ENCODE peak calls at places on chromosome 4, in five cellular contexts. One of them, this sample, is unnamed.

GRCh38 chr4:1246901-1247810 is 1.8 kb downstream of the CTBP1 start:
- DNase-seq in ovary: peak; percentile 47
- DNase-seq in sigmoid colon: peak; percentile 66
- DNase-seq in tibial nerve: no peak
- DNase-seq in foreskin fibroblast: peak; percentile 48
- DNase-seq in this sample: peak; percentile 70

GRCh38 chr4:71231073-71231752 is 107.6 kb upstream of the SLC4A4 start:
- DNase-seq in tibial nerve: peak; percentile 52
- DNase-seq in ovary: peak; percentile 20
- DNase-seq in sigmoid colon: peak; percentile 75
- DNase-seq in foreskin fibroblast: peak; percentile 59
- DNase-seq in this sample: peak; percentile 93

GRCh38 chr4:118756429-118756828 is 71.2 kb downstream of the METTL14 start:
- DNase-seq in ovary: no peak
- DNase-seq in foreskin fibroblast: no peak
- DNase-seq in sigmoid colon: no peak
- DNase-seq in tibial nerve: no peak
- DNase-seq in this sample: no peak

GRCh38 chr4:107734120-107734519 is 14.1 kb upstream of the PAPSS1 start:
- DNase-seq in foreskin fibroblast: no peak
- DNase-seq in ovary: no peak
- DNase-seq in sigmoid colon: no peak
- DNase-seq in tibial nerve: no peak
- DNase-seq in this sample: no peak

GRCh38 chr4:46329118-46329976 is 60.6 kb downstream of the GABRA2 start:
- DNase-seq in sigmoid colon: no peak
- DNase-seq in tibial nerve: peak; percentile 12
- DNase-seq in ovary: no peak
- DNase-seq in foreskin fibroblast: no peak
- DNase-seq in this sample: no peak

GRCh38 chr4:141011799-141012377 is 121.4 kb downstream of the RNF150 start:
- DNase-seq in foreskin fibroblast: no peak
- DNase-seq in tibial nerve: no peak
- DNase-seq in sigmoid colon: peak; percentile 78
- DNase-seq in ovary: no peak
- DNase-seq in this sample: no peak

GRCh38 chr4:102285831-102286230 is 59.5 kb downstream of the SLC39A8 start:
- DNase-seq in foreskin fibroblast: peak; percentile 66
- DNase-seq in sigmoid colon: no peak
- DNase-seq in ovary: no peak
- DNase-seq in tibial nerve: no peak
- DNase-seq in this sample: no peak

GRCh38 chr4:104989363-104989762 is 157.3 kb upstream of the TET2 start:
- DNase-seq in foreskin fibroblast: no peak
- DNase-seq in tibial nerve: no peak
- DNase-seq in sigmoid colon: no peak
- DNase-seq in ovary: no peak
- DNase-seq in this sample: no peak

GRCh38 chr4:140579278-140579677 is 10.5 kb upstream of the UCP1 start:
- DNase-seq in sigmoid colon: no peak
- DNase-seq in tibial nerve: no peak
- DNase-seq in foreskin fibroblast: peak; percentile 8
- DNase-seq in ovary: no peak
- DNase-seq in this sample: no peak

GRCh38 chr4:16227462-16227868 is 1.2 kb upstream of the TAPT1 start:
- DNase-seq in ovary: peak; percentile 66
- DNase-seq in foreskin fibroblast: peak; percentile 45
- DNase-seq in sigmoid colon: peak; percentile 78
- DNase-seq in tibial nerve: peak; percentile 26
- DNase-seq in this sample: peak; percentile 65

GRCh38 chr4:7806080-7806630 is 133.5 kb downstream of the AFAP1 start:
- DNase-seq in ovary: peak; percentile 88
- DNase-seq in tibial nerve: no peak
- DNase-seq in foreskin fibroblast: peak; percentile 51
- DNase-seq in sigmoid colon: peak; percentile 95
- DNase-seq in this sample: peak; percentile 80

GRCh38 chr4:87042986-87043820 is 108.4 kb downstream of the AFF1 start:
- DNase-seq in foreskin fibroblast: no peak
- DNase-seq in sigmoid colon: no peak
- DNase-seq in tibial nerve: no peak
- DNase-seq in ovary: no peak
- DNase-seq in this sample: no peak

GRCh38 chr4:55931833-55932232 is 16.9 kb upstream of the CEP135 start:
- DNase-seq in foreskin fibroblast: peak; percentile 64
- DNase-seq in sigmoid colon: no peak
- DNase-seq in ovary: no peak
- DNase-seq in tibial nerve: no peak
- DNase-seq in this sample: no peak

GRCh38 chr4:156686120-156686519 is 285.5 kb downstream of the PDGFC start:
- DNase-seq in sigmoid colon: no peak
- DNase-seq in ovary: no peak
- DNase-seq in tibial nerve: no peak
- DNase-seq in foreskin fibroblast: peak; percentile 97
- DNase-seq in this sample: no peak

GRCh38 chr4:24778427-24779225 is 16.7 kb upstream of the SOD3 start:
- DNase-seq in tibial nerve: peak; percentile 93
- DNase-seq in foreskin fibroblast: peak; percentile 97
- DNase-seq in ovary: peak; percentile 38
- DNase-seq in sigmoid colon: peak; percentile 81
- DNase-seq in this sample: no peak

GRCh38 chr4:84481879-84482245 is 17.2 kb downstream of the NKX6-1 start:
- DNase-seq in foreskin fibroblast: no peak
- DNase-seq in tibial nerve: no peak
- DNase-seq in ovary: no peak
- DNase-seq in sigmoid colon: no peak
- DNase-seq in this sample: no peak

GRCh38 chr4:84479663-84480062 is 19.4 kb downstream of the NKX6-1 start:
- DNase-seq in foreskin fibroblast: no peak
- DNase-seq in sigmoid colon: no peak
- DNase-seq in tibial nerve: no peak
- DNase-seq in ovary: no peak
- DNase-seq in this sample: no peak

GRCh38 chr4:84482564-84483563 is 16.2 kb downstream of the NKX6-1 start:
- DNase-seq in ovary: no peak
- DNase-seq in foreskin fibroblast: peak; percentile 29
- DNase-seq in tibial nerve: no peak
- DNase-seq in sigmoid colon: no peak
- DNase-seq in this sample: peak; percentile 75

GRCh38 chr4:84480082-84480481 is 19.0 kb downstream of the NKX6-1 start:
- DNase-seq in foreskin fibroblast: no peak
- DNase-seq in sigmoid colon: no peak
- DNase-seq in tibial nerve: no peak
- DNase-seq in ovary: no peak
- DNase-seq in this sample: no peak

GRCh38 chr4:84481077-84481878 is 17.8 kb downstream of the NKX6-1 start:
- DNase-seq in tibial nerve: no peak
- DNase-seq in foreskin fibroblast: no peak
- DNase-seq in ovary: no peak
- DNase-seq in sigmoid colon: no peak
- DNase-seq in this sample: no peak
- H3K4me3 ChIP-seq in tibial nerve: no peak overlapping the region
- H3K4me3 ChIP-seq in foreskin fibroblast: no peak overlapping the region
- H3K4me3 ChIP-seq in ovary: no peak overlapping the region
- H3K4me3 ChIP-seq in sigmoid colon: no peak overlapping the region
- H3K4me3 ChIP-seq in this sample: no peak overlapping the region

GRCh38 chr4:139242511-139243051 is 37.4 kb downstream of the MGARP start:
- DNase-seq in sigmoid colon: no peak
- DNase-seq in foreskin fibroblast: peak; percentile 94
- DNase-seq in ovary: no peak
- DNase-seq in tibial nerve: no peak
- DNase-seq in this sample: no peak
- H3K4me3 ChIP-seq in sigmoid colon: no peak overlapping the region
- H3K4me3 ChIP-seq in foreskin fibroblast: no peak overlapping the region
- H3K4me3 ChIP-seq in ovary: no peak overlapping the region
- H3K4me3 ChIP-seq in tibial nerve: no peak overlapping the region
- H3K4me3 ChIP-seq in this sample: no peak overlapping the region

DNA sequence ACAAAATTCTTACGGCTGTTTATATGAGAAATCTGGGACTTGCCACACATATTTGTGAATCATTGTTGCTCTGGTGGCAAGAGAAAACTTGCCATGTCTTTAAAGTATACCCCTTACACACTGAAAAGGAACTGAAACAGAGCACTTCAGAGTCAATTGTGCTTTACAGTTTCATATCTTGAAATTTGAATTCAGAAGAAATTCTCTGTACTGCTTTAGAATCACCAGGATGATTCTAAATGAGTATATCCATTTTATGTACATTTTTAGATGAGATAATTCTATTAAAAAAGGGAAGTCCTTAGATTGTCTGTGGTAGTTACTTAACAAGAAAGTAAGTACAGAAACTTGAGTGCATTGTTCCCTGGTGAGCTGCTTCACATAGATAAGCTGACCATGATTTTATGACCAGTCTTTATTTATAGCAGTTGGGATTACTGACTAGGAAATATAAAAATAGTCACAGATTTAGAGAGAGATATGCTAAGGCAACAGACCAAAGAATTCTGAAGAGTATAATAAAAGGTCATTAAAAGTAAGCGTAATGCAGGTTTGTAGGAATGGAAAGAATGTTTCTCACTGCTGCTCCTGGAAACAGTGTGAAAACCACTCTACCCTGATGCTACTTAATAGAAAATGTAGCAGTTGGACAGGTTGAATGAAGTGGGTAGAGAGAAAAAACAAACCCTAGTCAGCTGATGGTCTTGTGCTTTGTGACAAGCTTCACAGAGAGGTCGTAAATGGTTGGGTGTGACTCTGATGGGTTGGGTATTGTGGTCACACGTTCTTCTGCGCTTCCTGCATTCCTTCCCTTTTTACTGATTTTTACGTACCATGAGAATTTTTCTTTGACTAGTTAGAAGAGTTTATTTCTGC is 41.0 kb downstream of the FNIP2 start:
- DNase-seq in sigmoid colon: no peak
- DNase-seq in foreskin fibroblast: peak; percentile 67
- DNase-seq in ovary: no peak
- DNase-seq in tibial nerve: peak; percentile 57
- DNase-seq in this sample: no peak
- H3K4me3 ChIP-seq in sigmoid colon: no peak overlapping the region
- H3K4me3 ChIP-seq in foreskin fibroblast: peak overlapping the region; percentile 5
- H3K4me3 ChIP-seq in ovary: no peak overlapping the region
- H3K4me3 ChIP-seq in tibial nerve: no peak overlapping the region
- H3K4me3 ChIP-seq in this sample: no peak overlapping the region

DNA sequence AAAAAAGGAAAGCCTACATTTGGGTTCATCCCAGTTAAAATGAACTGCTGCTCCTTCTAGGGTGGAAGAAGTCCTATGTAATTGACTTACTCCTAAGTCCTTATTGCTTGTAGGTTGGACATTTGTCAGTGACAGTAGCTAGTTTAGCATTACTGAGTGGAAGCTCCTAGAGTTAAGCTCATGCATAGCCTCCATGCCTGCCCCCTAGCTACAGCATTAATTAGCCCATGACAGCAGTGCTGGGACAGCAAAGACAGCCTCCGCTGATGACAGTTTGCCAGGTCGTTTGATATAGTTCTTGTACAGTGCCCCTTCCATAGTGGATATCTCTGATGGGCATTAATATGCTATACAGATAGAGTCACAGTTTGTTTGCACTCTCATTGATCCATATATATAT is 18.7 kb upstream of the GALNTL6 start:
- DNase-seq in tibial nerve: no peak
- DNase-seq in ovary: no peak
- DNase-seq in sigmoid colon: no peak
- DNase-seq in foreskin fibroblast: no peak
- DNase-seq in this sample: no peak
- H3K4me3 ChIP-seq in tibial nerve: no peak overlapping the region
- H3K4me3 ChIP-seq in ovary: no peak overlapping the region
- H3K4me3 ChIP-seq in sigmoid colon: no peak overlapping the region
- H3K4me3 ChIP-seq in foreskin fibroblast: no peak overlapping the region
- H3K4me3 ChIP-seq in this sample: no peak overlapping the region

This sample was measured in upper lobe of right lung.